ENCODE peak calls at places on chromosomes 3 and 15, in six cellular contexts. One of them, this sample, is unnamed. For H3K27me3, the result is how much of the 10 kb centered on the place peaks cover.

GRCh38 chr15:48541659-48542334 is 103.7 kb downstream of the FBN1 start:
- DNase-seq in IMR-90: peak
- DNase-seq in uterus: peak
- DNase-seq in ovary: no peak
- DNase-seq in body of pancreas: no peak
- DNase-seq in transverse colon: no peak
- DNase-seq in this sample: no peak

GRCh38 chr3:55526332-55527030 is 39.4 kb upstream of the WNT5A start:
- DNase-seq in body of pancreas: peak
- DNase-seq in ovary: no peak
- DNase-seq in uterus: no peak
- DNase-seq in transverse colon: no peak
- DNase-seq in IMR-90: no peak
- DNase-seq in this sample: no peak

GRCh38 chr3:104878395-104878794 is 488.3 kb upstream of the ALCAM start:
- DNase-seq in body of pancreas: no peak
- DNase-seq in uterus: no peak
- DNase-seq in transverse colon: no peak
- DNase-seq in IMR-90: peak
- DNase-seq in ovary: no peak
- DNase-seq in this sample: no peak

GRCh38 chr3:170154084-170154483 is 27.4 kb downstream of the PHC3 start:
- DNase-seq in body of pancreas: no peak
- DNase-seq in ovary: no peak
- DNase-seq in IMR-90: peak
- DNase-seq in transverse colon: no peak
- DNase-seq in uterus: no peak
- DNase-seq in this sample: no peak

GRCh38 chr15:50109086-50109987 is 9.7 kb downstream of the ATP8B4 start:
- DNase-seq in uterus: no peak
- DNase-seq in ovary: no peak
- DNase-seq in body of pancreas: no peak
- DNase-seq in transverse colon: no peak
- DNase-seq in IMR-90: peak
- DNase-seq in this sample: no peak

GRCh38 chr3:42043116-42043796 is 47.9 kb upstream of the TRAK1 start:
- DNase-seq in body of pancreas: peak
- DNase-seq in ovary: no peak
- DNase-seq in uterus: no peak
- DNase-seq in transverse colon: no peak
- DNase-seq in IMR-90: peak
- DNase-seq in this sample: peak

GRCh38 chr3:48425281-48425812 is 4.5 kb downstream of the PLXNB1 start:
- DNase-seq in transverse colon: no peak
- DNase-seq in ovary: peak
- DNase-seq in IMR-90: no peak
- DNase-seq in body of pancreas: peak
- DNase-seq in uterus: peak
- DNase-seq in this sample: peak

GRCh38 chr15:41896566-41896965 is 2.7 kb upstream of the SPTBN5 start:
- DNase-seq in uterus: no peak
- DNase-seq in IMR-90: no peak
- DNase-seq in ovary: no peak
- DNase-seq in transverse colon: no peak
- DNase-seq in body of pancreas: no peak
- DNase-seq in this sample: no peak

GRCh38 chr3:45553469-45553974 is 41.0 kb upstream of the LIMD1 start:
- DNase-seq in body of pancreas: peak
- DNase-seq in uterus: peak
- DNase-seq in ovary: peak
- DNase-seq in transverse colon: peak
- DNase-seq in IMR-90: peak
- DNase-seq in this sample: peak

GRCh38 chr3:31140470-31140869 is 246.0 kb upstream of the GADL1 start:
- DNase-seq in body of pancreas: no peak
- DNase-seq in ovary: no peak
- DNase-seq in IMR-90: no peak
- DNase-seq in uterus: no peak
- DNase-seq in transverse colon: no peak
- DNase-seq in this sample: no peak

DNA sequence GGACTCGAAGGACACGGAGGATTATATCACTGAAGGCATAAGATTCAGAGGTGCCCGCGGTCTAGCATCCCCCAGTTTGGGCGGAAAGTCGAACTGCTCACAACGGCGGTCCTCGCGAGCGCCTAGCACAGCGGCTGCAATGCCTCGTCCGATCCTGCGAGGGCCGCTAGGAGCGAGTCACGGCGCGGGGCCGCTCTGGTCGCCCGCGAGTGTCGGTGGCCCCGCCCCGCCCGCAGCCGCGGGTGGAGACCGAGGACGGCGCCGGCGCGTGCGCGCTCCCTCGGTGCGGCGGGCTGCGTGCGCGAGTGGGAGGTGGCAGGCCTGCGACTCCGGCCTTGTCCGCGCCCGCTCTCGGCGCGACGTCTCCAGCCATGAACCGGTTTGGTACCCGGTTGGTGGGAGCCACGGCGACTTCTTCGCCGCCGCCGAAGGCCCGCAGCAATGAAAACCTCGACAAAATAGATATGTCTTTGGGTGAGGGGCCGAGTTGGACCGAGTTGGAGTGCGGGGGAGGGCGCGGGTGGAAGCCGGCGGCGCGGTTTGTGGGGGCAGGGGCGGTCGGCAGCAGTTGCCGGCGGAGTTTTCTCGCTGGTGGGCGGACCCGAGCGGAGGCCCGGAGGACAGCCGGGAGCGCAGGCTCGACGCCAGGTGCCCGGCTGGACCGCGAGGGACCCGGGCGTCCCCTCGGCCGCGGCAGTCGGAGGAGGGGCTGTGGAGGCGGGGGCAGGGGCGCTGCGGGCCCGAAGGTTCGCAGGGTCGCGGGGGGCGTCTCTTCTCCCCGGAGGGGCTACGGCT is at the start of gene FYTTD1:
- DNase-seq in IMR-90: peak
- DNase-seq in ovary: peak
- DNase-seq in transverse colon: peak
- DNase-seq in uterus: peak
- DNase-seq in body of pancreas: peak
- DNase-seq in this sample: peak
- TF ChIP-seq POLR2A in IMR-90: no peak
- TF ChIP-seq POLR2A in ovary: peak
- TF ChIP-seq POLR2A in transverse colon: peak
- TF ChIP-seq POLR2A in uterus: peak
- TF ChIP-seq POLR2A in body of pancreas: peak
- TF ChIP-seq POLR2A in this sample: peak

GRCh38 chr3:186108941-186109865 is at the start of gene ETV5:
- DNase-seq in IMR-90: peak
- DNase-seq in uterus: peak
- DNase-seq in body of pancreas: peak
- DNase-seq in transverse colon: peak
- DNase-seq in ovary: peak
- DNase-seq in this sample: peak
- H3K27me3 ChIP-seq in IMR-90: under half
- H3K27me3 ChIP-seq in uterus: under half
- H3K27me3 ChIP-seq in body of pancreas: under half
- H3K27me3 ChIP-seq in transverse colon: half or more
- H3K27me3 ChIP-seq in ovary: under half
- H3K27me3 ChIP-seq in this sample: under half

DNA sequence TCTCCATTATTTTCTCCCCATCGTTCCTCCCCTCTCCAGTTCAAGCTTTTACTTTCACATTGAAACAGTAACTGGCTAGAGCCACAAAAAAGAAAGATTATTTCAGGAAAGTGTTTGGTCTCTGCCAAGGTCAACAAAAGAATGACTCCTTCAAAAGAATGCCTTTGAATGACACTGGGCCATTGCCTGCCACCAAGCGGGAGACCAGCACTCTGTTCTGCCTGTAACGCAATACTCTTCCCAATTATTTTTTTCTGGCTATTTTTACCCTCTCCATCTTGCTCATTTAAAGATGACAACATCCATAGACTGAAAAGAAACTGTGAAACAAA is 37.3 kb downstream of the EHHADH start:
- DNase-seq in uterus: no peak
- DNase-seq in transverse colon: no peak
- DNase-seq in IMR-90: no peak
- DNase-seq in ovary: no peak
- DNase-seq in body of pancreas: peak
- DNase-seq in this sample: no peak
- H3K27ac ChIP-seq in uterus: no peak
- H3K27ac ChIP-seq in transverse colon: no peak
- H3K27ac ChIP-seq in IMR-90: no peak
- H3K27ac ChIP-seq in ovary: peak
- H3K27ac ChIP-seq in body of pancreas: peak
- H3K27ac ChIP-seq in this sample: no peak

DNA sequence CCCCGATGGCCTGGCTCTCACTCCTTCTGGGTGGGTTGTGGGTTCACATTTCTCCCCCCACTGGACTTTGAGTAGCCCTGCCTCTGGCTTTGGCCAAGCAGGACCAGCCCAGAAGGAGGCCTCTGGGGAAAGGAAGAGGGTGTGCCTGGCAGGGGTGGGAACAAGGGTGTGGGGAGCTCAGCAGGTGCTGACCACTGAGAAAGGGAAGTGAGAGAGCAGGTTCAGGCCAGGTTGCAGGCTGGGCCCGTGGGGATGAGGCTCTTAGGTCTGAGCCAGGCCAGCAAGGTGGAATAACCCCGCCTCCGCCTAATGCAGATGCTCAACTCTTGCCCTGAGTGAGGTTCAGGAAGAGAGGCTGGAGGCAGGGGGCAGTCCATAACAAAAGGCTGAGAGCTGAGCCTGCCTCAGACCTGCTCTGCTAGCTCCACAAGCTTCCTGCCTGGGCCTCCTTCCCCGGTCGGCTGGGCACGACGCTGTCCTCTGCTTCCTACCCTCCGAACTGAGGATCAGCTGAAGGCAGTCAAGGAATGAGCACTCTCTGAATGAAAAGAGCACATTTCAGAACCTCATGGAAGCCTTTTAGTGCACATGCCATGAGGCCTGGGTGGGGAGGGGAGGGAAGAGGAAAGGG is 82.7 kb downstream of the TLE3 start:
- DNase-seq in uterus: no peak
- DNase-seq in transverse colon: peak
- DNase-seq in IMR-90: no peak
- DNase-seq in ovary: no peak
- DNase-seq in body of pancreas: no peak
- DNase-seq in this sample: no peak
- TF ChIP-seq POLR2A in uterus: no peak
- TF ChIP-seq POLR2A in transverse colon: no peak
- TF ChIP-seq POLR2A in IMR-90: no peak
- TF ChIP-seq POLR2A in ovary: no peak
- TF ChIP-seq POLR2A in body of pancreas: no peak
- TF ChIP-seq POLR2A in this sample: no peak

DNA sequence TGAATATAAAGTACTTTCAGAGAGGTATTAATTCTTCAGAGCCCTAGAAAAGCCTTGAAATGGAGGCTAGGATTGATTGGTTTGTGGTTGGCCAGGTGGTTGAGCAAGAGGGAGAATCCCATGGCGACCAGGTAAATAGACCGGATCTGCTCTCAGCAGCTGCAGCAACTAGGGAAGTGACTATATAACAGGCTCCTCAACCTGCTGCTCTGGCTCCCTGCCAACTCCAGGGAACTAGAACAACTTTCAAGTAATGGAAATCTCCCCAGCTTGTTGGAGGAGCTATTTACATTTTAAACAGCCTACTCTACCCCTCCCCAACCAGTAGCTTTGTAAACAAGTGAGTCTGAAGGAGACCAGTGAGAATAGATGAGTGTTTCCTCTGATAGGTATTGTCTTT is 121.8 kb upstream of the CADM2 start:
- DNase-seq in uterus: no peak
- DNase-seq in ovary: no peak
- DNase-seq in transverse colon: no peak
- DNase-seq in body of pancreas: peak
- DNase-seq in IMR-90: no peak
- DNase-seq in this sample: no peak
- H3K27me3 ChIP-seq in uterus: under half
- H3K27me3 ChIP-seq in ovary: under half
- H3K27me3 ChIP-seq in transverse colon: under half
- H3K27me3 ChIP-seq in body of pancreas: under half
- H3K27me3 ChIP-seq in IMR-90: under half
- H3K27me3 ChIP-seq in this sample: under half

DNA sequence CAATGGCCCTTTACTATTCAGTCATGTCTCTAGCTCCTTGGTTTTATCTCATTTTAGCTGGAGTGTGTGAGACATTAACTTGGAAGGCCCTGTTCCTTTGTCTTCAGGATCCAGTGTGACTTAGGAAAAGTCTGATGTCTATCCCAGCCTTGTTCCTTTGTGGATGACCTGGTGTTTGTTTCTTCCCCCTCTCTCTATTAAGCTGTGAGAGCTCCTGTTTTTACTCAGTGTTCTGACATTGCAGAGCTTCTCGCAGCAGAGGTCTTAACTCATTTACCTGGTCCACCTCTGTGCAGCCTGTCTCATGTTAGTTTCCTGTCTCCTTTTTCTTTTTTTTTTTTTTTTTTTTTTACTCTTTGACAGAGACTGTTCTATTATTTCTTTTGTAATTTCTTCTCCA is 43.1 kb downstream of the KLF13 start:
- DNase-seq in body of pancreas: no peak
- DNase-seq in ovary: no peak
- DNase-seq in IMR-90: no peak
- DNase-seq in transverse colon: no peak
- DNase-seq in uterus: no peak
- DNase-seq in this sample: no peak
- H3K27ac ChIP-seq in body of pancreas: no peak
- H3K27ac ChIP-seq in ovary: no peak
- H3K27ac ChIP-seq in IMR-90: no peak
- H3K27ac ChIP-seq in transverse colon: peak
- H3K27ac ChIP-seq in uterus: peak
- H3K27ac ChIP-seq in this sample: no peak

This sample was measured in sigmoid colon.